ENCODE peak calls at places on chromosomes 12 and 14, in five cellular contexts. R is GM12878, K is K562, B is HCT116, U is HepG2. C is an unnamed sample.

GRCh38 chr12:42447371-42447786 is 121.4 kb downstream of the PPHLN1 start:
- DNase-seq in R (no peak), K (no peak), B (no peak), U (no peak), C (peak; percentile 27)

GRCh38 chr14:62213516-62213915 is 451.3 kb downstream of the SNAPC1 start:
- DNase-seq in R (no peak), K (no peak), B (no peak), U (no peak), C (no peak)

GRCh38 chr12:55938826-55939501 is 8.0 kb downstream of the DGKA start:
- DNase-seq in R (no peak), K (no peak), B (no peak), U (no peak), C (no peak)

GRCh38 chr12:108307006-108307405 is 32.1 kb downstream of the CMKLR1 start:
- DNase-seq in R (no peak), K (no peak), B (no peak), U (no peak), C (no peak)

GRCh38 chr12:14567311-14568195 is at the start of gene PLBD1:
- DNase-seq in R (no peak), K (peak; percentile 70), B (no peak), U (no peak), C (peak; percentile 57)

GRCh38 chr12:28611115-28611435 is 420.8 kb downstream of the CCDC91 start:
- DNase-seq in R (no peak), K (no peak), B (peak; percentile 21), U (no peak), C (no peak)

GRCh38 chr14:84107835-84108343 is 1422.1 kb upstream of the FLRT2 start:
- DNase-seq in R (no peak), K (no peak), B (no peak), U (no peak), C (no peak)

GRCh38 chr12:3332190-3332589 is 158.8 kb upstream of the PRMT8 start:
- DNase-seq in R (no peak), K (no peak), B (no peak), U (no peak), C (no peak)

GRCh38 chr14:95507701-95508103 is 8.7 kb downstream of the SYNE3 start:
- DNase-seq in R (no peak), K (no peak), B (no peak), U (no peak), C (peak; percentile 55)

GRCh38 chr12:7144414-7145120 is 14.4 kb downstream of the CLSTN3 start:
- DNase-seq in R (no peak), K (peak; percentile 46), B (peak; percentile 18), U (no peak), C (peak; percentile 70)

GRCh38 chr12:121539908-121540307 is 40.9 kb downstream of the KDM2B start:
- DNase-seq in R (no peak), K (no peak), B (no peak), U (no peak), C (no peak)

GRCh38 chr12:122336015-122336946 is 70.0 kb upstream of the VPS33A start:
- DNase-seq in R (no peak), K (peak; percentile 52), B (peak; percentile 10), U (peak; percentile 23), C (peak; percentile 24)

GRCh38 chr12:68609955-68610434 is 704 bp upstream of the RAP1B start:
- DNase-seq in R (no peak), K (no peak), B (no peak), U (no peak), C (peak; percentile 13)

GRCh38 chr12:6224550-6224949 is 24.4 kb downstream of the CD9 start:
- DNase-seq in R (no peak), K (no peak), B (no peak), U (no peak), C (no peak)

GRCh38 chr12:1855241-1855640 is 34.9 kb downstream of the LRTM2 start:
- DNase-seq in R (no peak), K (no peak), B (no peak), U (no peak), C (no peak)

GRCh38 chr14:101632520-101632919 is 71.2 kb downstream of the DIO3 start:
- DNase-seq in R (no peak), K (no peak), B (no peak), U (no peak), C (no peak)

GRCh38 chr12:69688496-69689427 is 10.3 kb downstream of the BEST3 start:
- DNase-seq in R (no peak), K (peak; percentile 65), B (peak; percentile 80), U (peak; percentile 44), C (peak; percentile 23)
- TF ChIP-seq ZBTB33 in R (no peak), K (no peak), B (peak; percentile 61), U (no peak), C (no peak)

GRCh38 chr12:87086118-87086891 is 830.1 kb upstream of the MGAT4C start:
- DNase-seq in R (no peak), K (no peak), B (no peak), U (no peak), C (no peak)
- TF ChIP-seq CTCF in R (no peak), K (no peak), B (no peak), U (no peak), C (no peak)

GRCh38 chr14:93629636-93630035 is 158.6 kb downstream of the PRIMA1 start:
- DNase-seq in R (no peak), K (no peak), B (no peak), U (no peak), C (no peak)

DNA sequence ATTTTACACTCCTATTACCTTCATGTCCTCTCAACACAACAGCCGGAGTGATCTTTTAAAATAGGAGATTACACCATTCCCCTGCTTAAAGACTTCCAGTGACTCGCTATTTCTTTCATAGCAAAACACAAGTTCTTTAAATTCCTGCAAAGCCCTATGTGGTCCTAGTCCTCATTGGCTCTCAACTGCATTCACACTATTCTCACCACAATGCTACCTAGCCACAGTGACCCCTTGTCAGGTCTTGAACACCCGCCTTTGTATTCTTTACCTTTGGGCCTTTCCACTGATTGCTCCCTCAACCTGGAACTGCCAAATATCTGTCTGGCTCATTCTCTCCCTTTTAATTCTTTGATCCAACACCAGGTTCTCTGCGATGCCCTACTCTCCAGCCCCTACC is 160.2 kb downstream of the PRIMA1 start:
- DNase-seq in R (no peak), K (no peak), B (no peak), U (no peak), C (no peak)
- TF ChIP-seq ZBTB33 in R (no peak), K (no peak), B (no peak), U (no peak), C (no peak)

GRCh38 chr12:53754633-53755261 is 3.0 kb upstream of the CISTR start:
- DNase-seq in R (no peak), K (no peak), B (no peak), U (no peak), C (no peak)

GRCh38 chr12:53754196-53754595 is 2.4 kb upstream of the CISTR start:
- DNase-seq in R (no peak), K (no peak), B (no peak), U (no peak), C (no peak)

GRCh38 chr12:53756300-53757094 is 4.7 kb upstream of the CISTR start:
- DNase-seq in R (no peak), K (no peak), B (no peak), U (no peak), C (no peak)

GRCh38 chr12:53757095-53757770 is 5.5 kb upstream of the CISTR start:
- DNase-seq in R (no peak), K (peak; percentile 81), B (peak; percentile 58), U (peak; percentile 44), C (peak; percentile 79)

DNA sequence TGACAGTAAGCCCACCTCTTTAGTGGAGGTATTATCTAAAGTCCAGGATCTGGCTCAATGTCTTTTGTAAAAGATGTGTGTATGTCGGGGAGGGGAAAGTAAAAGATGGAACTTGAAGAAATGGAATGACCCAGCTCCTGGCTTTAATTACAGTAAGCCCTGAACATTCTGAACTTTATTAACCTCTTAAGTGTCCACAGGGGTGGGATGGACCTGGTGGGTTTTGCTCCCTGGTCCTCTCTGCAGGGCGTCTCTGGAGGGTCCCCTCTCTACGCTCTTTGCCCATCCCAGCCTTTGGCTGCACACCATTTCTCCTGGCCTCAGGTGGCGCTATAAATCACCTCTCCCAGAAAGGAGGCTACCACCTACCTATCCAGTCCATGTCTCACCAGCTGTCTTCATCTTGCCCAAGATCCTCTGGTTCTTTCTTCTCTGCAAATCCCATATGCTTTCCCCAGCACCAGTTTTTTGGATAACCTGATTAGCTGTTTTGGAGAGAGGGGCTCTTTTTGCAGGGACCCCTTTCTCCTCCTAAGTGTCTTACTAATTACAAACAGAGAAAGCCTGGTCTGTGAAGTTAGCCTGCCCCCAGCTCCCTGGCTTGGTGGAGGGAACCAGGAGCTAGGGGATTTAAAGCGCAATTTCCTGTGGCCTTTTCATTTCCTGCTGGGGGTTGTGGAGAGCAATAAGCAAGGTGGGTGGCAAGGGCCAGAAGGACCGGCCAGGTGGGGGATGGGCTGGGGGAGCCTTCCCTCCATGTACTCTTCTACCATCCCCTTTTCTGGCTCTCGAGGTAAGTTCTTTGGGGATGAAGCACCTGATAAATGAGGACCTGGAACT is 3.9 kb upstream of the CISTR start:
- DNase-seq in R (no peak), K (no peak), B (no peak), U (no peak), C (no peak)
- TF ChIP-seq CTCF in R (peak; percentile 39), K (peak; percentile 13), B (peak; percentile 34), U (peak; percentile 27), C (no peak)